ENCODE peak calls at places on chromosomes 7 and 10, in five cellular contexts. V is fibroblast of lung, Q is SK-N-SH, W is MM.1S, Y is neural progenitor cell. Z is an unnamed sample.

GRCh38 chr7:116249969-116250553 is 39.7 kb downstream of the TES start:
- DNase-seq in V (peak; percentile 67), Q (peak; percentile 40), W (peak; percentile 34), Y (peak; percentile 46), Z (peak; percentile 37)

GRCh38 chr10:77027141-77027540 is 610.5 kb downstream of the KCNMA1 start:
- DNase-seq in V (no peak), Q (no peak), W (no peak), Y (no peak), Z (no peak)

GRCh38 chr7:98223898-98224700 is 12.9 kb downstream of the BHLHA15 start:
- DNase-seq in V (no peak), Q (peak; percentile 48), W (no peak), Y (no peak), Z (no peak)

GRCh38 chr10:95290446-95290800 is 380 bp downstream of the PDLIM1 start:
- DNase-seq in V (no peak), Q (no peak), W (peak; percentile 35), Y (peak; percentile 56), Z (no peak)

GRCh38 chr10:36759111-36759805 is 366.1 kb upstream of the ANKRD30A start:
- DNase-seq in V (peak; percentile 77), Q (no peak), W (no peak), Y (no peak), Z (peak; percentile 56)

GRCh38 chr7:3897430-3898385 is 596.7 kb downstream of the SDK1 start:
- DNase-seq in V (peak; percentile 78), Q (peak; percentile 62), W (peak; percentile 41), Y (peak; percentile 49), Z (peak; percentile 19)

GRCh38 chr7:73652541-73652949 is 15.1 kb upstream of the VPS37D start:
- DNase-seq in V (no peak), Q (no peak), W (no peak), Y (no peak), Z (no peak)

GRCh38 chr7:128911441-128912031 is 1.0 kb upstream of the KCP start:
- DNase-seq in V (no peak), Q (peak; percentile 45), W (no peak), Y (peak; percentile 60), Z (no peak)

GRCh38 chr10:78727728-78728127 is 341.0 kb upstream of the ZMIZ1 start:
- DNase-seq in V (no peak), Q (peak; percentile 67), W (no peak), Y (no peak), Z (no peak)

GRCh38 chr10:127035827-127036226 is 130.6 kb downstream of the DOCK1 start:
- DNase-seq in V (no peak), Q (no peak), W (no peak), Y (no peak), Z (no peak)

GRCh38 chr10:97915761-97916160 is 66.1 kb downstream of the GOLGA7B start:
- DNase-seq in V (no peak), Q (no peak), W (no peak), Y (no peak), Z (no peak)

GRCh38 chr10:93867481-93867880 is 26.3 kb upstream of the SLC35G1 start:
- DNase-seq in V (no peak), Q (no peak), W (no peak), Y (no peak), Z (no peak)

GRCh38 chr10:69328346-69328687 is 50.0 kb downstream of the HK1 start:
- DNase-seq in V (no peak), Q (no peak), W (no peak), Y (no peak), Z (no peak)

GRCh38 chr10:60093317-60093716 is 187.0 kb upstream of the CCDC6 start:
- DNase-seq in V (no peak), Q (no peak), W (no peak), Y (no peak), Z (no peak)

GRCh38 chr7:101740981-101741725 is 76.3 kb upstream of the CUX1 start:
- DNase-seq in V (no peak), Q (no peak), W (peak; percentile 90), Y (no peak), Z (no peak)

GRCh38 chr7:38940774-38941173 is 31.8 kb upstream of the VPS41 start:
- DNase-seq in V (no peak), Q (no peak), W (no peak), Y (no peak), Z (no peak)

GRCh38 chr7:46007990-46008643 is 87.0 kb upstream of the IGFBP3 start:
- DNase-seq in V (no peak), Q (no peak), W (no peak), Y (no peak), Z (no peak)

GRCh38 chr7:99243751-99244337 is 28.8 kb upstream of the MYH16 start:
- DNase-seq in V (no peak), Q (no peak), W (no peak), Y (no peak), Z (no peak)

GRCh38 chr10:113187066-113187777 is 237.2 kb downstream of the TCF7L2 start:
- DNase-seq in V (peak; percentile 14), Q (peak; percentile 77), W (no peak), Y (no peak), Z (peak; percentile 14)

GRCh38 chr10:71536332-71536731 is 139.6 kb downstream of the CDH23 start:
- DNase-seq in V (no peak), Q (no peak), W (no peak), Y (no peak), Z (peak; percentile 68)

DNA sequence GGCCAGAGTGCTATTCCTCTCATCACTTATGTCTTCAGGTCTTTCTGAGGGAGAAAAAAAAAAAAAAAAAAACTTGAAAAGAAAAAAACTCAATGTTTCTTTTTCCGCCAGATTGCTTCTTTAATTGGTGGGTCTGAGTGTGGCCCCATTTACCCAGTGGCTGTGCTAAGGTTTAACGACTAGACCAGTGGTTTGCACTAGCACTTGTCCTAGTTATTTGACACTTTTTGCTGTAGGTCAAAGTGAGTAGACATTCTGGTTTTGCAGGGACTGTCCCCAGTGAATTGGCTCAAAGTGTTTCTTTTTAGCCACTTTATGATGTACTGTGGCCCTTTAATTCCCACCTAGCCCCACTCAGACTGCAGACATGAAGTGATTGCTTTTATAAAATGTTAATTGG is 273.3 kb downstream of the PTEN start:
- DNase-seq in V (no peak), Q (no peak), W (no peak), Y (no peak), Z (no peak)
- H3K79me2 ChIP-seq in V (no peaks in the 10 kb centered on the region), Q (no peaks in the 10 kb centered on the region), W (no peaks in the 10 kb centered on the region), Y (no peaks in the 10 kb centered on the region), Z (no peaks in the 10 kb centered on the region)

GRCh38 chr10:120278069-120278468 is 179.0 kb upstream of the PLPP4 start:
- DNase-seq in V (no peak), Q (no peak), W (no peak), Y (no peak), Z (no peak)
- H3K4me1 ChIP-seq in V (no peaks in the 10 kb centered on the region), Q (no peaks in the 10 kb centered on the region), W (no peaks in the 10 kb centered on the region), Y (no peaks in the 10 kb centered on the region), Z (no peaks in the 10 kb centered on the region)

DNA sequence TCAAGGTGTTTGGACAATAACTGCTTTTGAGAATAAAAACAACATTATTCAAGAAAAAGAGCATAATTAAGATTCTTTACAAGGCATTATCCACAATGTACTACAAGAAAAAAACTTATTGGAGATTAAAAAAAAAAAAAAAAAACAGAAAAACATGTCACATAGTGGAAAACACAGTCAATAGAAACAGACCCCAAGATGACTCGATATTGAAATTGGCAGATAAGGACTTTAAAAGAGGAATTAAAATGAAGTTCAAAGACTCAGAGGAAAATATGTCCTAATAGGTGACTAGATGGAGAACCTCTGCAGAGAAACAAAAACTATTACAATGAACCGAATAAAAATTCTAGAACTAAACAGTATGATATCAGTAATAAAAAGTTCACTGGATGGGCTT is 248.9 kb downstream of the CALN1 start:
- DNase-seq in V (no peak), Q (no peak), W (no peak), Y (no peak), Z (no peak)
- H3K9me3 ChIP-seq in V (no peaks in the 10 kb centered on the region), Q (peaks cover 3% of the 10 kb centered on the region), W (no peaks in the 10 kb centered on the region), Y (no peaks in the 10 kb centered on the region), Z (peaks cover 10% of the 10 kb centered on the region)

DNA sequence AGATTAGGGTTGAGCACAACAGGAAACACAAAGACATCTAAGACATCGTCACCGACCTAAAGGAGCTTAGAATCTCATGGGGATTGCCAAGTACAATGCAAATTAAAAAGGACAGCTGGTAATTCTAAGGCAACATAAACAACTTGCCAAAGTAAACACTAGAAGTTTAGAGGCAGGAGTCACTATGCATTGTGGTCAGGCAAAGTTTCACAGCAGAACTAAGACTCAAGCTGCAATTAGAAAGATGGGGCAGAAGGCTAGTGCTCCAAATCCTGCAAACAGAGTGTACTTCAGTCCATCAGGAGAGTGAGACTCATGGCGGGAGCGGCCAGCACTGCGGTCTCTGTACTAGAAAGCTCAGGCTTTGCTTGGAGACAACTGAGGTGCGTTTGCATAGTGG is 52.7 kb downstream of the HIPK2 start:
- DNase-seq in V (peak; percentile 96), Q (no peak), W (no peak), Y (no peak), Z (peak; percentile 36)
- H3K79me2 ChIP-seq in V (peaks cover 43% of the 10 kb centered on the region), Q (peaks cover 94% of the 10 kb centered on the region), W (peaks cover 92% of the 10 kb centered on the region), Y (peaks cover 34% of the 10 kb centered on the region), Z (peaks cover 86% of the 10 kb centered on the region)

GRCh38 chr10:43821103-43821502 is 172.4 kb upstream of the ZNF32 start:
- DNase-seq in V (no peak), Q (peak; percentile 60), W (no peak), Y (no peak), Z (no peak)
- H3K4me1 ChIP-seq in V (peaks cover 20% of the 10 kb centered on the region), Q (peaks cover 15% of the 10 kb centered on the region), W (peaks cover 14% of the 10 kb centered on the region), Y (peaks cover 6% of the 10 kb centered on the region), Z (no peaks in the 10 kb centered on the region)

GRCh38 chr7:16398211-16399017 is 22.9 kb downstream of the CRPPA start:
- DNase-seq in V (no peak), Q (no peak), W (no peak), Y (no peak), Z (no peak)
- H3K9me3 ChIP-seq in V (peaks cover 34% of the 10 kb centered on the region), Q (peaks cover 7% of the 10 kb centered on the region), W (no peaks in the 10 kb centered on the region), Y (peaks cover 21% of the 10 kb centered on the region), Z (peaks cover 39% of the 10 kb centered on the region)